ENCODE peak calls at places on chromosomes 11 and 22, in eight cellular contexts. One of them, this sample, is unnamed.
A peak's percentile ranks its signal among the peaks of the same experiment; 100 is the strongest.

GRCh38 chr11:44602810-44603410 is 37.4 kb downstream of the CD82 start:
- DNase-seq in uterus: no peak
- DNase-seq in A549: no peak
- DNase-seq in sigmoid colon: no peak
- DNase-seq in GM12892: no peak
- DNase-seq in gastrocnemius medialis: no peak
- DNase-seq in HCT116: no peak
- DNase-seq in heart left ventricle: no peak
- DNase-seq in this sample: no peak

GRCh38 chr11:88402192-88402715 is 64.7 kb upstream of the CTSC start:
- DNase-seq in uterus: no peak
- DNase-seq in HCT116: no peak
- DNase-seq in GM12892: no peak
- DNase-seq in heart left ventricle: no peak
- DNase-seq in sigmoid colon: no peak
- DNase-seq in gastrocnemius medialis: no peak
- DNase-seq in A549: peak; percentile 40
- DNase-seq in this sample: no peak

GRCh38 chr11:92111291-92111690 is 113.3 kb upstream of the FAT3 start:
- DNase-seq in HCT116: no peak
- DNase-seq in uterus: no peak
- DNase-seq in sigmoid colon: no peak
- DNase-seq in heart left ventricle: no peak
- DNase-seq in gastrocnemius medialis: no peak
- DNase-seq in A549: no peak
- DNase-seq in GM12892: no peak
- DNase-seq in this sample: no peak

GRCh38 chr11:114318361-114318760 is 22.2 kb downstream of the NNMT start:
- DNase-seq in sigmoid colon: no peak
- DNase-seq in heart left ventricle: no peak
- DNase-seq in uterus: no peak
- DNase-seq in HCT116: no peak
- DNase-seq in A549: no peak
- DNase-seq in GM12892: no peak
- DNase-seq in gastrocnemius medialis: no peak
- DNase-seq in this sample: no peak

GRCh38 chr11:44322243-44322642 is 12.3 kb upstream of the ALX4 start:
- DNase-seq in uterus: no peak
- DNase-seq in gastrocnemius medialis: no peak
- DNase-seq in HCT116: no peak
- DNase-seq in A549: no peak
- DNase-seq in heart left ventricle: no peak
- DNase-seq in sigmoid colon: no peak
- DNase-seq in GM12892: no peak
- DNase-seq in this sample: no peak

GRCh38 chr11:60831143-60831500 is 10.8 kb upstream of the CCDC86 start:
- DNase-seq in uterus: peak; percentile 80
- DNase-seq in HCT116: peak; percentile 68
- DNase-seq in A549: peak; percentile 80
- DNase-seq in heart left ventricle: peak; percentile 74
- DNase-seq in gastrocnemius medialis: peak; percentile 65
- DNase-seq in sigmoid colon: peak; percentile 87
- DNase-seq in GM12892: peak; percentile 65
- DNase-seq in this sample: peak; percentile 96

GRCh38 chr22:27450448-27450847 is 351.1 kb downstream of the MN1 start:
- DNase-seq in GM12892: no peak
- DNase-seq in HCT116: no peak
- DNase-seq in uterus: no peak
- DNase-seq in gastrocnemius medialis: no peak
- DNase-seq in sigmoid colon: no peak
- DNase-seq in heart left ventricle: no peak
- DNase-seq in A549: no peak
- DNase-seq in this sample: no peak

GRCh38 chr22:47408409-47408808 is 646.0 kb downstream of the TBC1D22A start:
- DNase-seq in sigmoid colon: no peak
- DNase-seq in A549: peak; percentile 29
- DNase-seq in HCT116: no peak
- DNase-seq in heart left ventricle: no peak
- DNase-seq in uterus: no peak
- DNase-seq in GM12892: no peak
- DNase-seq in gastrocnemius medialis: no peak
- DNase-seq in this sample: peak; percentile 68

GRCh38 chr22:19769393-19769715 is 8.8 kb downstream of the TBX1 start:
- DNase-seq in uterus: no peak
- DNase-seq in sigmoid colon: no peak
- DNase-seq in gastrocnemius medialis: no peak
- DNase-seq in heart left ventricle: no peak
- DNase-seq in HCT116: no peak
- DNase-seq in GM12892: no peak
- DNase-seq in A549: no peak
- DNase-seq in this sample: no peak

GRCh38 chr11:34274712-34275398 is 83.0 kb downstream of the ABTB2 start:
- DNase-seq in HCT116: peak; percentile 92
- DNase-seq in gastrocnemius medialis: peak; percentile 62
- DNase-seq in sigmoid colon: peak; percentile 96
- DNase-seq in GM12892: no peak
- DNase-seq in A549: peak; percentile 94
- DNase-seq in heart left ventricle: peak; percentile 82
- DNase-seq in uterus: peak; percentile 94
- DNase-seq in this sample: peak; percentile 97

GRCh38 chr22:23938328-23939016 is 22.5 kb downstream of the GSTT2B start:
- DNase-seq in HCT116: no peak
- DNase-seq in A549: no peak
- DNase-seq in heart left ventricle: no peak
- DNase-seq in gastrocnemius medialis: no peak
- DNase-seq in uterus: no peak
- DNase-seq in GM12892: no peak
- DNase-seq in sigmoid colon: no peak
- DNase-seq in this sample: no peak

GRCh38 chr11:91859666-91860065 is 365.0 kb upstream of the FAT3 start:
- DNase-seq in sigmoid colon: no peak
- DNase-seq in heart left ventricle: no peak
- DNase-seq in GM12892: no peak
- DNase-seq in HCT116: no peak
- DNase-seq in gastrocnemius medialis: no peak
- DNase-seq in uterus: no peak
- DNase-seq in A549: no peak
- DNase-seq in this sample: no peak

GRCh38 chr11:130671801-130672700 is 223.6 kb downstream of the ADAMTS15 start:
- DNase-seq in heart left ventricle: peak; percentile 59
- DNase-seq in gastrocnemius medialis: peak; percentile 16
- DNase-seq in A549: peak; percentile 13
- DNase-seq in HCT116: no peak
- DNase-seq in sigmoid colon: peak; percentile 92
- DNase-seq in uterus: peak; percentile 79
- DNase-seq in GM12892: no peak
- DNase-seq in this sample: no peak

GRCh38 chr11:127789887-127790286 is 789.3 kb upstream of the KIRREL3 start:
- DNase-seq in sigmoid colon: no peak
- DNase-seq in uterus: no peak
- DNase-seq in HCT116: no peak
- DNase-seq in A549: peak; percentile 13
- DNase-seq in heart left ventricle: no peak
- DNase-seq in gastrocnemius medialis: no peak
- DNase-seq in GM12892: no peak
- DNase-seq in this sample: no peak

GRCh38 chr11:113531575-113532451 is 56.6 kb upstream of the DRD2 start:
- DNase-seq in uterus: no peak
- DNase-seq in gastrocnemius medialis: no peak
- DNase-seq in A549: no peak
- DNase-seq in heart left ventricle: no peak
- DNase-seq in HCT116: no peak
- DNase-seq in GM12892: no peak
- DNase-seq in sigmoid colon: no peak
- DNase-seq in this sample: no peak

DNA sequence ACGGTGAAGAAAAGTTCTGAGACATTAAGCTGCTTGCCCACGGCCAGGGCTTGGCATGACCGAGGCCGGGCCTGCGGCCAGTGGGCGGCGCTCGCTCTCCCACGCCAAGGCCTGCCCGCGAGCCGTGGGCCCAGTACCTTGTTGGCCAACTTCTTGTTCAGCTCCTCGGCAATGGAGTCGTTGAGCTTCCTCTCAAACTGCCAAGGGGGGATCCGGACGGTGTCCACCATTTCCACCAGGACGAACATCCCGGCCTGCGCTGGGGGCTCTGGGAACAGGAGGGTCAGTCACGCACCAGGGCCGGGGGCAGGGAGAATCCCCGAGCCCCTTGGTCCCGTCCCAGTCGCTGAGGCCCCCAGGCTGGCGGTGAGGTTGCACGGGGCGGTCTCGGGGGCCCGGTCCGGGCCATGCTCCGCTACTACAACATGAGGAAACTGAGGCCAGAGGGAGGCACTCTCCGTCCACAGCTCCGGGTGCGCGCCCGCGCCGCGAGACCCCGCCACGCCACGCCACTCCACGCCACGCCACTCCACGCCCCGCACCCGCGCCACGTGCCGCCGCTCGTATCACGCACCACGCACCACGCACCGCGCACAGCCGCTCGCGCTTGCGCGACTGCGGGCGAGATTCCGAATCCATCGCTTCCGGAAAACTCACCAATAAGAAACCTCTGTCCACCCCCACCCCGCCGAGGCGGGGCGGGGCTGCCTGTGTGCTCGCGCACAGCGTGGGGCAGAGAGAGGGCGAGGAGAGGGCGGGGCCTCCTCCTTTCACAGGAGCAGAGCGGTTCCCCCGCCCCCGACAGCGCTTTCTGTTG is at the start of gene POLR3H:
- DNase-seq in uterus: peak; percentile 99
- DNase-seq in gastrocnemius medialis: peak; percentile 96
- DNase-seq in heart left ventricle: peak; percentile 98
- DNase-seq in GM12892: peak; percentile 96
- DNase-seq in sigmoid colon: peak; percentile 99
- DNase-seq in A549: peak; percentile 93
- DNase-seq in HCT116: peak; percentile 90
- DNase-seq in this sample: peak; percentile 99
- TF ChIP-seq POLR2A in uterus: peak; percentile 56
- TF ChIP-seq POLR2A in gastrocnemius medialis: peak; percentile 69
- TF ChIP-seq POLR2A in heart left ventricle: no peak
- TF ChIP-seq POLR2A in GM12892: peak; percentile 18
- TF ChIP-seq POLR2A in sigmoid colon: no peak
- TF ChIP-seq POLR2A in A549: peak; percentile 78
- TF ChIP-seq POLR2A in HCT116: no peak
- TF ChIP-seq POLR2A in this sample: no peak

GRCh38 chr11:72006309-72007088 is 7.8 kb downstream of the IL18BP start:
- DNase-seq in HCT116: no peak
- DNase-seq in GM12892: no peak
- DNase-seq in uterus: no peak
- DNase-seq in gastrocnemius medialis: no peak
- DNase-seq in sigmoid colon: peak; percentile 19
- DNase-seq in heart left ventricle: no peak
- DNase-seq in A549: no peak
- DNase-seq in this sample: no peak
- TF ChIP-seq POLR2A in HCT116: no peak
- TF ChIP-seq POLR2A in GM12892: no peak
- TF ChIP-seq POLR2A in uterus: no peak
- TF ChIP-seq POLR2A in gastrocnemius medialis: no peak
- TF ChIP-seq POLR2A in sigmoid colon: no peak
- TF ChIP-seq POLR2A in heart left ventricle: no peak
- TF ChIP-seq POLR2A in A549: no peak
- TF ChIP-seq POLR2A in this sample: no peak

GRCh38 chr11:6928916-6929315 is 2.7 kb downstream of the ZNF215 start:
- DNase-seq in HCT116: no peak
- DNase-seq in GM12892: no peak
- DNase-seq in sigmoid colon: no peak
- DNase-seq in uterus: no peak
- DNase-seq in heart left ventricle: no peak
- DNase-seq in gastrocnemius medialis: no peak
- DNase-seq in A549: no peak
- DNase-seq in this sample: no peak

GRCh38 chr11:6927030-6927617 is 898 bp downstream of the ZNF215 start:
- DNase-seq in gastrocnemius medialis: no peak
- DNase-seq in sigmoid colon: no peak
- DNase-seq in GM12892: peak; percentile 8
- DNase-seq in A549: no peak
- DNase-seq in uterus: no peak
- DNase-seq in HCT116: peak; percentile 10
- DNase-seq in heart left ventricle: no peak
- DNase-seq in this sample: no peak

GRCh38 chr11:6925007-6925577 is 1.1 kb upstream of the ZNF215 start:
- DNase-seq in GM12892: no peak
- DNase-seq in A549: no peak
- DNase-seq in HCT116: no peak
- DNase-seq in heart left ventricle: no peak
- DNase-seq in sigmoid colon: no peak
- DNase-seq in uterus: no peak
- DNase-seq in gastrocnemius medialis: no peak
- DNase-seq in this sample: no peak

GRCh38 chr11:6925636-6926207 is 504 bp upstream of the ZNF215 start:
- DNase-seq in heart left ventricle: no peak
- DNase-seq in sigmoid colon: no peak
- DNase-seq in A549: no peak
- DNase-seq in GM12892: no peak
- DNase-seq in gastrocnemius medialis: no peak
- DNase-seq in HCT116: peak; percentile 54
- DNase-seq in uterus: no peak
- DNase-seq in this sample: no peak

DNA sequence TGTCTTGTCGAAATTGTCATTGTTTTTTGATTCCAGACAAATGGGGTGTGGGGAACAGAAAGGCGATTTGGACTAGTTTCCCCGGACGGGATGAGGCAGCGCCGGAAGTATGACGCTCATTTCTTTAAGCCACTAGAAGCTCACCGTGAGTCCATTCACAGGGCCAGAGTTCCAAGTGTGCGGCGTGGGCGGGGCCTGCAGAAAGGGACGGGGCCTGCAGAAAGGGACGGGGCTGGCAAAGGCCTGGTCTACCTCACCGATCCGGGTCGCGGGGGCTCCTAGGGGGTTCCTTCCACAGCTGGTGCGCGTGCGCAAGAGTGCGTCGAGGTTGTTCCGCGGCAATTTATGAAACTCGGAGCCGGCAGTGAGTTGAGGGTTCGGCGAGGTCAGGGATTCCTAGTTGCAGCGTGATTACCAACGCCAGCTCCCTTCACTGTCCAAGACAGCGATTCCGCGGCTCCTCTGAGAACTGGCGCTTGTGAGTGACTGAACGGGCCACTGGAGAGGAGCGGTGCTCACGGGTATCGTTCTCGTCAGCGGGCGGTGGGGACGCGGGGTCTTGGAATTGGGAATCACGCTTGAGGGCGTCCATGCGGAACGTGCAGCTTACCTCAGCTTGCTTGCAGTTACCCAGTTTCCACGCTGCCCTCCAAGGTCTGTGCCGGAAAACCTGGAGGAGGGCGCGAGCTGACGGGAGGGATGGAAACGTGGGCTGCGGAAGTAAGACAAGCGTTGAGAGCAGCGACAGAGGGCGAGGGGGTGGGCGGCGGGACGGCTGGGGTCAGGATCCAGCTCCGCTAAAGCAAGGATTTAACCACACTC is at the start of gene ZNF215:
- DNase-seq in gastrocnemius medialis: peak; percentile 19
- DNase-seq in heart left ventricle: peak; percentile 57
- DNase-seq in A549: peak; percentile 76
- DNase-seq in HCT116: peak; percentile 93
- DNase-seq in sigmoid colon: peak; percentile 85
- DNase-seq in uterus: peak; percentile 67
- DNase-seq in GM12892: peak; percentile 34
- DNase-seq in this sample: no peak
- TF ChIP-seq POLR2A in gastrocnemius medialis: no peak
- TF ChIP-seq POLR2A in heart left ventricle: no peak
- TF ChIP-seq POLR2A in A549: no peak
- TF ChIP-seq POLR2A in HCT116: peak; percentile 73
- TF ChIP-seq POLR2A in sigmoid colon: no peak
- TF ChIP-seq POLR2A in uterus: no peak
- TF ChIP-seq POLR2A in GM12892: no peak
- TF ChIP-seq POLR2A in this sample: no peak

GRCh38 chr11:72040497-72041363 is 39.6 kb downstream of the NUMA1 start:
- DNase-seq in sigmoid colon: peak; percentile 99
- DNase-seq in gastrocnemius medialis: peak; percentile 91
- DNase-seq in A549: peak; percentile 88
- DNase-seq in heart left ventricle: peak; percentile 95
- DNase-seq in GM12892: peak; percentile 44
- DNase-seq in HCT116: peak; percentile 72
- DNase-seq in uterus: peak; percentile 96
- DNase-seq in this sample: peak; percentile 99
- TF ChIP-seq POLR2A in sigmoid colon: peak; percentile 61
- TF ChIP-seq POLR2A in gastrocnemius medialis: peak; percentile 69
- TF ChIP-seq POLR2A in A549: no peak
- TF ChIP-seq POLR2A in heart left ventricle: no peak
- TF ChIP-seq POLR2A in GM12892: peak; percentile 24
- TF ChIP-seq POLR2A in HCT116: no peak
- TF ChIP-seq POLR2A in uterus: peak; percentile 76
- TF ChIP-seq POLR2A in this sample: no peak